ENCODE peak calls at places on chromosome 19, in nine cellular contexts. One of them, this sample, is unnamed.

GRCh38 chr19:46015080-46015960 is 7.5 kb downstream of the PGLYRP1 start:
- DNase-seq in tibial nerve: no peak
- DNase-seq in stomach: peak; percentile 90
- DNase-seq in adrenal gland: peak; percentile 54
- DNase-seq in body of pancreas: peak; percentile 84
- DNase-seq in uterus: peak; percentile 46
- DNase-seq in heart left ventricle: peak; percentile 84
- DNase-seq in GM12878: no peak
- DNase-seq in IMR-90: no peak
- DNase-seq in this sample: peak; percentile 93

GRCh38 chr19:57348136-57348535 is 2.9 kb upstream of the ZNF304 start:
- DNase-seq in IMR-90: peak; percentile 55
- DNase-seq in heart left ventricle: no peak
- DNase-seq in uterus: no peak
- DNase-seq in GM12878: no peak
- DNase-seq in tibial nerve: no peak
- DNase-seq in stomach: no peak
- DNase-seq in adrenal gland: no peak
- DNase-seq in body of pancreas: no peak
- DNase-seq in this sample: no peak

GRCh38 chr19:51439021-51439465 is 19.2 kb downstream of the SIGLEC8 start:
- DNase-seq in adrenal gland: no peak
- DNase-seq in uterus: no peak
- DNase-seq in IMR-90: no peak
- DNase-seq in body of pancreas: no peak
- DNase-seq in GM12878: no peak
- DNase-seq in heart left ventricle: no peak
- DNase-seq in tibial nerve: peak; percentile 16
- DNase-seq in stomach: no peak
- DNase-seq in this sample: no peak

GRCh38 chr19:43534811-43535761 is 2.1 kb downstream of the ZNF575 start:
- DNase-seq in GM12878: no peak
- DNase-seq in uterus: peak; percentile 73
- DNase-seq in tibial nerve: peak; percentile 60
- DNase-seq in heart left ventricle: peak; percentile 81
- DNase-seq in adrenal gland: peak; percentile 83
- DNase-seq in IMR-90: peak; percentile 61
- DNase-seq in stomach: peak; percentile 68
- DNase-seq in body of pancreas: peak; percentile 71
- DNase-seq in this sample: peak; percentile 75

GRCh38 chr19:3509566-3509989 is 3.5 kb downstream of the FZR1 start:
- DNase-seq in adrenal gland: peak; percentile 93
- DNase-seq in uterus: no peak
- DNase-seq in stomach: no peak
- DNase-seq in heart left ventricle: no peak
- DNase-seq in tibial nerve: no peak
- DNase-seq in GM12878: no peak
- DNase-seq in IMR-90: peak; percentile 80
- DNase-seq in body of pancreas: no peak
- DNase-seq in this sample: no peak

GRCh38 chr19:56538761-56539263 is at the start of gene ZFP28:
- DNase-seq in adrenal gland: peak; percentile 86
- DNase-seq in heart left ventricle: peak; percentile 92
- DNase-seq in uterus: peak; percentile 76
- DNase-seq in GM12878: no peak
- DNase-seq in IMR-90: no peak
- DNase-seq in body of pancreas: no peak
- DNase-seq in stomach: no peak
- DNase-seq in tibial nerve: peak; percentile 62
- DNase-seq in this sample: peak; percentile 86

GRCh38 chr19:51599084-51599483 is 28.0 kb downstream of the ZNF175 start:
- DNase-seq in tibial nerve: no peak
- DNase-seq in GM12878: no peak
- DNase-seq in body of pancreas: no peak
- DNase-seq in adrenal gland: no peak
- DNase-seq in uterus: no peak
- DNase-seq in stomach: no peak
- DNase-seq in IMR-90: no peak
- DNase-seq in heart left ventricle: no peak
- DNase-seq in this sample: no peak

GRCh38 chr19:55304279-55304978 is 20.6 kb downstream of the BRSK1 start:
- DNase-seq in adrenal gland: no peak
- DNase-seq in IMR-90: no peak
- DNase-seq in tibial nerve: peak; percentile 18
- DNase-seq in uterus: no peak
- DNase-seq in heart left ventricle: no peak
- DNase-seq in body of pancreas: no peak
- DNase-seq in stomach: peak; percentile 46
- DNase-seq in GM12878: no peak
- DNase-seq in this sample: no peak

GRCh38 chr19:12868540-12869112 is 12.6 kb downstream of the DNASE2 start:
- DNase-seq in body of pancreas: no peak
- DNase-seq in heart left ventricle: no peak
- DNase-seq in stomach: no peak
- DNase-seq in adrenal gland: no peak
- DNase-seq in tibial nerve: no peak
- DNase-seq in GM12878: no peak
- DNase-seq in IMR-90: no peak
- DNase-seq in uterus: no peak
- DNase-seq in this sample: no peak

GRCh38 chr19:4909172-4909896 is at the start of gene UHRF1:
- DNase-seq in heart left ventricle: no peak
- DNase-seq in stomach: no peak
- DNase-seq in tibial nerve: no peak
- DNase-seq in adrenal gland: no peak
- DNase-seq in IMR-90: no peak
- DNase-seq in body of pancreas: no peak
- DNase-seq in uterus: no peak
- DNase-seq in GM12878: no peak
- DNase-seq in this sample: no peak

GRCh38 chr19:14408641-14409120 is 10.5 kb downstream of the DDX39A start:
- DNase-seq in adrenal gland: peak; percentile 84
- DNase-seq in uterus: no peak
- DNase-seq in heart left ventricle: no peak
- DNase-seq in GM12878: no peak
- DNase-seq in tibial nerve: no peak
- DNase-seq in IMR-90: no peak
- DNase-seq in body of pancreas: no peak
- DNase-seq in stomach: no peak
- DNase-seq in this sample: no peak

GRCh38 chr19:14406645-14407331 is 12.4 kb downstream of the DDX39A start:
- DNase-seq in stomach: no peak
- DNase-seq in tibial nerve: no peak
- DNase-seq in adrenal gland: no peak
- DNase-seq in uterus: no peak
- DNase-seq in GM12878: no peak
- DNase-seq in IMR-90: no peak
- DNase-seq in heart left ventricle: no peak
- DNase-seq in body of pancreas: no peak
- DNase-seq in this sample: no peak

GRCh38 chr19:14405758-14406644 is 13.1 kb downstream of the DDX39A start:
- DNase-seq in adrenal gland: peak; percentile 92
- DNase-seq in IMR-90: peak; percentile 73
- DNase-seq in tibial nerve: peak; percentile 81
- DNase-seq in uterus: peak; percentile 86
- DNase-seq in GM12878: peak; percentile 48
- DNase-seq in stomach: peak; percentile 91
- DNase-seq in heart left ventricle: peak; percentile 94
- DNase-seq in body of pancreas: peak; percentile 89
- DNase-seq in this sample: peak; percentile 83

GRCh38 chr19:14409157-14410053 is 9.7 kb downstream of the DDX39A start:
- DNase-seq in stomach: no peak
- DNase-seq in adrenal gland: no peak
- DNase-seq in GM12878: no peak
- DNase-seq in tibial nerve: no peak
- DNase-seq in body of pancreas: no peak
- DNase-seq in heart left ventricle: no peak
- DNase-seq in IMR-90: no peak
- DNase-seq in uterus: no peak
- DNase-seq in this sample: no peak

GRCh38 chr19:14407889-14408640 is 11.1 kb downstream of the DDX39A start:
- DNase-seq in IMR-90: no peak
- DNase-seq in heart left ventricle: no peak
- DNase-seq in uterus: no peak
- DNase-seq in tibial nerve: no peak
- DNase-seq in GM12878: no peak
- DNase-seq in adrenal gland: peak; percentile 41
- DNase-seq in body of pancreas: no peak
- DNase-seq in stomach: peak; percentile 58
- DNase-seq in this sample: no peak
- H3K4me1 ChIP-seq in IMR-90: no peaks in the 10 kb centered on the region
- H3K4me1 ChIP-seq in heart left ventricle: peaks cover 30% of the 10 kb centered on the region
- H3K4me1 ChIP-seq in uterus: no peaks in the 10 kb centered on the region
- H3K4me1 ChIP-seq in tibial nerve: peaks cover 30% of the 10 kb centered on the region
- H3K4me1 ChIP-seq in GM12878: no peaks in the 10 kb centered on the region
- H3K4me1 ChIP-seq in adrenal gland: peaks cover 16% of the 10 kb centered on the region
- H3K4me1 ChIP-seq in body of pancreas: peaks cover 11% of the 10 kb centered on the region
- H3K4me1 ChIP-seq in stomach: peaks cover 64% of the 10 kb centered on the region
- H3K4me1 ChIP-seq in this sample: no peaks in the 10 kb centered on the region

GRCh38 chr19:7679017-7679720 is 1.5 kb upstream of the TRAPPC5 start:
- DNase-seq in stomach: no peak
- DNase-seq in adrenal gland: no peak
- DNase-seq in body of pancreas: no peak
- DNase-seq in uterus: no peak
- DNase-seq in heart left ventricle: no peak
- DNase-seq in IMR-90: no peak
- DNase-seq in GM12878: no peak
- DNase-seq in tibial nerve: no peak
- DNase-seq in this sample: no peak

GRCh38 chr19:7681336-7682174 is 922 bp downstream of the TRAPPC5 start:
- DNase-seq in IMR-90: peak; percentile 70
- DNase-seq in stomach: peak; percentile 75
- DNase-seq in heart left ventricle: peak; percentile 85
- DNase-seq in adrenal gland: peak; percentile 92
- DNase-seq in uterus: peak; percentile 55
- DNase-seq in body of pancreas: peak; percentile 81
- DNase-seq in tibial nerve: peak; percentile 83
- DNase-seq in GM12878: no peak
- DNase-seq in this sample: peak; percentile 82

GRCh38 chr19:7679771-7680605 is 645 bp upstream of the TRAPPC5 start:
- DNase-seq in stomach: no peak
- DNase-seq in tibial nerve: no peak
- DNase-seq in adrenal gland: no peak
- DNase-seq in IMR-90: no peak
- DNase-seq in body of pancreas: no peak
- DNase-seq in heart left ventricle: no peak
- DNase-seq in GM12878: no peak
- DNase-seq in uterus: no peak
- DNase-seq in this sample: no peak

GRCh38 chr19:7682175-7682855 is 1.7 kb downstream of the TRAPPC5 start:
- DNase-seq in adrenal gland: no peak
- DNase-seq in GM12878: no peak
- DNase-seq in body of pancreas: no peak
- DNase-seq in tibial nerve: no peak
- DNase-seq in stomach: no peak
- DNase-seq in uterus: no peak
- DNase-seq in IMR-90: no peak
- DNase-seq in heart left ventricle: no peak
- DNase-seq in this sample: no peak

GRCh38 chr19:7680606-7681335 is at the start of gene TRAPPC5:
- DNase-seq in GM12878: no peak
- DNase-seq in IMR-90: peak; percentile 76
- DNase-seq in body of pancreas: peak; percentile 88
- DNase-seq in uterus: peak; percentile 89
- DNase-seq in heart left ventricle: peak; percentile 94
- DNase-seq in adrenal gland: peak; percentile 79
- DNase-seq in stomach: peak; percentile 89
- DNase-seq in tibial nerve: peak; percentile 68
- DNase-seq in this sample: peak; percentile 82
- TF ChIP-seq POLR2A in GM12878: peak; percentile 65
- TF ChIP-seq POLR2A in IMR-90: no peak
- TF ChIP-seq POLR2A in body of pancreas: peak; percentile 41
- TF ChIP-seq POLR2A in uterus: peak; percentile 40
- TF ChIP-seq POLR2A in heart left ventricle: no peak
- TF ChIP-seq POLR2A in adrenal gland: peak; percentile 13
- TF ChIP-seq POLR2A in stomach: no peak
- TF ChIP-seq POLR2A in tibial nerve: peak; percentile 48
- TF ChIP-seq POLR2A in this sample: peak; percentile 65

GRCh38 chr19:10625003-10625761 is at the start of gene SLC44A2:
- DNase-seq in stomach: peak; percentile 94
- DNase-seq in IMR-90: peak; percentile 35
- DNase-seq in GM12878: no peak
- DNase-seq in heart left ventricle: peak; percentile 87
- DNase-seq in body of pancreas: peak; percentile 95
- DNase-seq in tibial nerve: peak; percentile 61
- DNase-seq in uterus: peak; percentile 81
- DNase-seq in adrenal gland: peak; percentile 86
- DNase-seq in this sample: peak; percentile 95
- H3K4me3 ChIP-seq in stomach: peak within 1 kb of the TSS; percentile 64
- H3K4me3 ChIP-seq in IMR-90: peak within 1 kb of the TSS; percentile 53
- H3K4me3 ChIP-seq in GM12878: no peak within 1 kb of the TSS
- H3K4me3 ChIP-seq in heart left ventricle: peak within 1 kb of the TSS; percentile 58
- H3K4me3 ChIP-seq in body of pancreas: peak within 1 kb of the TSS; percentile 46
- H3K4me3 ChIP-seq in tibial nerve: peak within 1 kb of the TSS; percentile 63
- H3K4me3 ChIP-seq in uterus: peak within 1 kb of the TSS; percentile 55
- H3K4me3 ChIP-seq in adrenal gland: peak within 1 kb of the TSS; percentile 57
- H3K4me3 ChIP-seq in this sample: peak within 1 kb of the TSS; percentile 72

DNA sequence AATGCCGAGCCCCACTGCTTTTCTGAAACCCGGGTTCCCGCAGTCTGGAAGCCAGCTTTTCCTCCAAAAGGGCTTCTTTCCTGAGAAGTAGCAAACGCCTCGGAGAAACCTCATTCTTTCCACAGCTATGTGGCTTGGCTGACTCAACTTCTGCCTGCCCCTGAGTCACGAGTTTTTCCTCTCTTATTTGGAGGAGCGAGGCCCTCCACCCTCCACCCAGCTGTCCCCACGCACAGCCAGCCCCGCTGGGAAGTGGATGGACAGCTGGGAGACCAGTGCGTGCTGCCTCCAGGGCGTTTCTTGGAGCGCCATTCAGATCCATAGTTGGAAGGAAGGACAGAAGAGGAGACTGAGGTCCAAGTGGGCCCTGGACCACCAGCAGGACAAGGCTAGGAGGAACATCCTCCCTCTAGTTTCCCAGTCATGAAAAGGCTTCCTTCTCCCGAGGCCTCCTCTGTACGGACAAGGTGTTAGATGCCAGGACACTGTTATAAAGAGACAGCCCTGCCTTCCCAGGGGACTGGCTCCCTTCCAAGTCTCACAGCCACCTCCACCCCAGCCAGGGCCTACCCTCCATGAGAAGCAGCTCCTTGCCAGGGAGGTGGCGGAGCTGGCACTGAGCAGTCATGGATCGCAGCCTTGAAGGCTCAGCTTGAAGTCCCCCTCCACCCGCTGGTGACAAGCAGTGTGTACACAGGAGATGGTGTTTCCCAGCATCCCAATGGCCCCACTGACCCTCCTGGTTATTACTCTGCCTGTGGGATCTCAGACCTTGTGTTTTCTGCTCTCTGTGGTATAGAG is 2.5 kb upstream of the PLEKHF1 start:
- DNase-seq in stomach: peak; percentile 74
- DNase-seq in tibial nerve: peak; percentile 46
- DNase-seq in IMR-90: peak; percentile 94
- DNase-seq in heart left ventricle: peak; percentile 78
- DNase-seq in body of pancreas: peak; percentile 86
- DNase-seq in adrenal gland: peak; percentile 87
- DNase-seq in GM12878: no peak
- DNase-seq in uterus: peak; percentile 82
- DNase-seq in this sample: peak; percentile 84
- H3K4me1 ChIP-seq in stomach: peaks cover 59% of the 10 kb centered on the region
- H3K4me1 ChIP-seq in tibial nerve: peaks cover 70% of the 10 kb centered on the region
- H3K4me1 ChIP-seq in IMR-90: peaks cover 27% of the 10 kb centered on the region
- H3K4me1 ChIP-seq in heart left ventricle: peaks cover 51% of the 10 kb centered on the region
- H3K4me1 ChIP-seq in body of pancreas: peaks cover 57% of the 10 kb centered on the region
- H3K4me1 ChIP-seq in adrenal gland: peaks cover 18% of the 10 kb centered on the region
- H3K4me1 ChIP-seq in GM12878: peaks cover 13% of the 10 kb centered on the region
- H3K4me1 ChIP-seq in uterus: peaks cover 25% of the 10 kb centered on the region
- H3K4me1 ChIP-seq in this sample: peaks cover 26% of the 10 kb centered on the region

This sample was measured in thyroid gland.